ENCODE peak calls at places on chromosomes 4 and X, in eight cellular contexts. T, M, R, Z, N, I, L and B are unnamed samples.

GRCh38 chrX:39577206-39577605 is 520.6 kb downstream of the BCOR start:
- DNase-seq in T (no peak), M (no peak), R (no peak), Z (no peak), N (no peak), I (no peak), L (no peak), B (no peak)

GRCh38 chr4:84634961-84635360 is 52.0 kb downstream of the CDS1 start:
- DNase-seq in T (no peak), M (no peak), R (no peak), Z (no peak), N (no peak), I (no peak), L (no peak), B (no peak)

GRCh38 chr4:115110191-115111166 is 2.9 kb downstream of the NDST4 start:
- DNase-seq in T (no peak), M (no peak), R (no peak), Z (no peak), N (no peak), I (no peak), L (no peak), B (no peak)

GRCh38 chr4:149113804-149114430 is 671.7 kb upstream of the NR3C2 start:
- DNase-seq in T (no peak), M (no peak), R (peak), Z (no peak), N (no peak), I (no peak), L (no peak), B (no peak)

GRCh38 chr4:150236626-150237025 is 158.4 kb downstream of the DCLK2 start:
- DNase-seq in T (no peak), M (no peak), R (no peak), Z (no peak), N (no peak), I (no peak), L (no peak), B (no peak)

GRCh38 chr4:4717692-4718091 is 141.8 kb upstream of the MSX1 start:
- DNase-seq in T (no peak), M (no peak), R (no peak), Z (no peak), N (no peak), I (no peak), L (no peak), B (no peak)

GRCh38 chr4:576991-577498 is 950 bp upstream of the TMEM271 start:
- DNase-seq in T (no peak), M (no peak), R (no peak), Z (no peak), N (no peak), I (no peak), L (no peak), B (no peak)

GRCh38 chrX:100911731-100912130 is 17.0 kb downstream of the XKRX start:
- DNase-seq in T (no peak), M (no peak), R (no peak), Z (no peak), N (no peak), I (no peak), L (peak), B (no peak)

GRCh38 chr4:52368895-52369294 is 290.2 kb downstream of the USP46 start:
- DNase-seq in T (no peak), M (no peak), R (no peak), Z (no peak), N (no peak), I (no peak), L (no peak), B (no peak)

GRCh38 chr4:36039031-36039430 is 205.3 kb downstream of the ARAP2 start:
- DNase-seq in T (no peak), M (no peak), R (no peak), Z (no peak), N (no peak), I (no peak), L (no peak), B (no peak)

GRCh38 chr4:108118505-108118904 is 50.2 kb downstream of the LEF1 start:
- DNase-seq in T (no peak), M (no peak), R (no peak), Z (no peak), N (no peak), I (no peak), L (no peak), B (no peak)

GRCh38 chr4:7771541-7772507 is 167.8 kb downstream of the AFAP1 start:
- DNase-seq in T (no peak), M (no peak), R (no peak), Z (no peak), N (no peak), I (no peak), L (no peak), B (no peak)